ENCODE peak calls at places on chromosomes 7 and 10, in ten cellular contexts. S is HAP-1, F is gastrocnemius medialis, Y is HL-60, C is HCT116, K is GM06990, G is K562, Z is right lobe of liver, X is IMR-90, P is foreskin fibroblast. M is an unnamed sample.

GRCh38 chr7:66927348-66927948 is 6.4 kb downstream of the TMEM248 start:
- DNase-seq in S (no peak), F (no peak), Y (no peak), C (no peak), K (no peak), G (no peak), Z (no peak), X (no peak), P (no peak), M (no peak)

GRCh38 chr10:120824864-120825263 is 26.3 kb upstream of the WDR11 start:
- DNase-seq in S (peak), F (no peak), Y (peak), C (peak), K (no peak), G (peak), Z (no peak), X (no peak), P (no peak), M (no peak)

GRCh38 chr10:75294031-75294437 is 58.3 kb upstream of the COMTD1 start:
- DNase-seq in S (no peak), F (no peak), Y (no peak), C (no peak), K (no peak), G (peak), Z (no peak), X (no peak), P (peak), M (no peak)

GRCh38 chr7:116173051-116174028 is 37.0 kb upstream of the TES start:
- DNase-seq in S (peak), F (no peak), Y (no peak), C (peak), K (peak), G (peak), Z (no peak), X (peak), P (peak), M (no peak)

GRCh38 chr7:27992092-27992491 is 188.5 kb downstream of the JAZF1 start:
- DNase-seq in S (no peak), F (no peak), Y (no peak), C (no peak), K (no peak), G (no peak), Z (no peak), X (peak), P (peak), M (no peak)

GRCh38 chr7:106583133-106583532 is 77.8 kb downstream of the CCDC71L start:
- DNase-seq in S (no peak), F (no peak), Y (peak), C (no peak), K (no peak), G (no peak), Z (no peak), X (peak), P (peak), M (no peak)

GRCh38 chr10:80709879-80710278 is 172.2 kb downstream of the SH2D4B start:
- DNase-seq in S (no peak), F (no peak), Y (no peak), C (no peak), K (no peak), G (no peak), Z (no peak), X (no peak), P (no peak), M (no peak)

GRCh38 chr10:31490858-31491504 is 172.0 kb downstream of the ZEB1 start:
- DNase-seq in S (peak), F (no peak), Y (peak), C (peak), K (peak), G (no peak), Z (no peak), X (peak), P (peak), M (peak)

GRCh38 chr10:128567561-128567960 is 441.3 kb upstream of the MKI67 start:
- DNase-seq in S (no peak), F (no peak), Y (no peak), C (no peak), K (no peak), G (no peak), Z (no peak), X (no peak), P (no peak), M (no peak)

GRCh38 chr7:140404565-140405080 is 765 bp downstream of the RAB19 start:
- DNase-seq in S (no peak), F (no peak), Y (no peak), C (no peak), K (no peak), G (no peak), Z (no peak), X (no peak), P (no peak), M (peak)

GRCh38 chr7:1144269-1144771 is 15.7 kb downstream of the ZFAND2A start:
- DNase-seq in S (no peak), F (no peak), Y (peak), C (no peak), K (no peak), G (no peak), Z (peak), X (no peak), P (peak), M (no peak)

GRCh38 chr7:45035909-45036308 is 35.9 kb downstream of the CCM2 start:
- DNase-seq in S (no peak), F (no peak), Y (no peak), C (no peak), K (no peak), G (no peak), Z (no peak), X (no peak), P (no peak), M (no peak)

GRCh38 chr7:20107582-20107981 is 109.6 kb downstream of the MACC1 start:
- DNase-seq in S (no peak), F (no peak), Y (no peak), C (no peak), K (no peak), G (no peak), Z (no peak), X (no peak), P (no peak), M (no peak)

GRCh38 chr10:130399425-130399950 is 263.3 kb downstream of the GLRX3 start:
- DNase-seq in S (no peak), F (no peak), Y (no peak), C (no peak), K (no peak), G (no peak), Z (no peak), X (no peak), P (no peak), M (no peak)

GRCh38 chr7:47502240-47502877 is 79.6 kb downstream of the TNS3 start:
- DNase-seq in S (no peak), F (no peak), Y (no peak), C (no peak), K (no peak), G (no peak), Z (no peak), X (no peak), P (no peak), M (no peak)

DNA sequence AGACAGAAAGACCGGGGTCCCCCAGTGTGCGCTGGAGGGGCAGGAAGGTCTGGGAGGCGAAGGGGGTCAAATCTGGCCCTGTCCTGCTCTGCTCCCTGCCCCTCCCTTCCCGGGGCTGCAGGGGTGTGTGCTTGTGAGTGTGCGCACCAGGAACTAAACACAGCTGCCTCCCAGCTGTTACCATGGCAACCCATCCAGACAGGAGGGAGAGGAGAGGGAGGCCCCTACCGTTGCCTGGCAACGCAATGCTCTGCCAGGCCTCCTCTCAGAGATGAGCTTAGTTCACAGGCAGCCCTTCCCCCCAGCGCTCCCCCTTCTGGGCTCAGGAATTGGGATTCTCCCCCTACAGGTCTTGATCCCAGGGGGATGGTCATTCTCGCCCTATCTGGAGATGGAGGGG is 6.1 kb downstream of the NYAP1 start:
- DNase-seq in S (peak), F (no peak), Y (peak), C (no peak), K (no peak), G (peak), Z (no peak), X (peak), P (peak), M (no peak)
- H3K4me3 ChIP-seq in S (no peak), F (no peak), Y (no peak), C (no peak), K (no peak), G (no peak), Z (no peak), X (no peak), P (no peak), M (no peak)

GRCh38 chr10:119619215-119619614 is 22.5 kb upstream of the TIAL1 start:
- DNase-seq in S (no peak), F (no peak), Y (no peak), C (no peak), K (no peak), G (no peak), Z (no peak), X (no peak), P (no peak), M (no peak)
- H3K4me3 ChIP-seq in S (no peak), F (no peak), Y (no peak), C (no peak), K (no peak), G (no peak), Z (no peak), X (no peak), P (no peak), M (no peak)

DNA sequence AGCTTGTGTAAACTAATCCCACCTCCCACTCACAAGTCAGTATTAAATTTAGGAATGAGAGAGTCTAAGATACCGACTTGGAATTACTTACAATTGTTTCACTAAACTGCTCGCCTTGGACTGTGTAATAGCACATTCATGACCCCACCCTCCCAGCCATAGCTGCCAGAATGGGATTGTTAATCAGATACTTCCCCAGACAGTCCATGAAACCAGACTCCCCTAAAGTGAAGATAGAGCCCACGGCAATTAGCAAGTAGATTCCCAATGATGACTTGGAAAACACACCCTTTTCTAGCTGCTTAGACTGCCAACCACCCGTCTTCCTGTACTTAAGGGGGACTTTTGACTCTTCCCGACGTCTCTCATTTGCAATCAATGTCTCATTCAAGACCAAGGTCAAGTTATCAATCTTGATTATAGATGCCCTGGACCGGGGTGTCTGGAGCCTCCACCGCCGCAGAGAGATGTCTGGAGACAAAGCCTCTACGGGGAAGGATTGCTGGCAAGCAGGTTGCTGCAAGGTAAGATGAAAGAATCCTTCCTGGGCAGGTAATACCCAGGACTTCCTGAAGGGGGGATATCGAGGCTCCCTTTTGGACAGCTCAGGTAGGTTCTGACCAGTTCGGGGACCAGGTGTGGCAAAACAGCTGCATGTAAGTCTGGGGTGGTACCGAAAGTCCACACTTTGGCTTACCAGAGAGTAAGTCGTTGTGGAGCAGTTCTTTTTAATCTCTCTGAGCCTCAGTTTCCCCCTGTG is 12.6 kb upstream of the CUX1 start:
- DNase-seq in S (peak), F (no peak), Y (no peak), C (peak), K (no peak), G (peak), Z (no peak), X (no peak), P (peak), M (no peak)
- H3K4me3 ChIP-seq in S (no peak), F (no peak), Y (no peak), C (peak), K (no peak), G (no peak), Z (no peak), X (no peak), P (no peak), M (no peak)

DNA sequence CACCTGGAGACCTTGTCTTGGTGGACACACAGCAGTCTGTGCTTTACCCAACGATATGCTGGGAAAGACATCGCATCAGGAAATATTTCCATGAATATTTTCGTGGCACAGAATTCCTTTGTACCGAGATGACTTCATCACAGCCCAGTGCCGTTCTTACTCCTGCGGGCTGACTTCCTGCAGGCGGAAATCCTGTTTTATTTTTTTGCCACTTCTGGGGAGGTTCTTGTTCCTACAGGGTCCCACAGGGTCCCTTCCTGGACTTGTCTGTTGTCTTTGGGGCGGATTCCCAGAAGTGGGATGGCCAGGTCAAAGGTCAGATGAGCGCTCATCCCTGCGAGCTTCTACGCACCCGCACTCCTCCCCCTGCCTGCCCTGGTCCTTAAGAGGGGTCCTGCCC is 86.5 kb downstream of the DNAJB6 start:
- DNase-seq in S (no peak), F (no peak), Y (no peak), C (no peak), K (no peak), G (no peak), Z (no peak), X (no peak), P (no peak), M (no peak)
- H3K4me3 ChIP-seq in S (no peak), F (no peak), Y (no peak), C (no peak), K (no peak), G (no peak), Z (no peak), X (no peak), P (no peak), M (no peak)